ENCODE peak calls at places on chromosomes 16 and 17, in seven cellular contexts. S, T, W, M, L, Z and C are unnamed samples.

GRCh38 chr16:2707368-2708289 is 12.4 kb downstream of the PRSS27 start:
- DNase-seq in L (no peak), T (no peak), W (no peak), M (peak; percentile 69), S (no peak), Z (no peak), C (no peak)

GRCh38 chr17:73482251-73482661 is 162.0 kb downstream of the SDK2 start:
- DNase-seq in T (no peak), W (no peak), M (peak; percentile 81), Z (no peak), L (no peak), S (no peak), C (no peak)

GRCh38 chr17:80036715-80037477 is 454 bp downstream of the CCDC40 start:
- DNase-seq in S (peak; percentile 56), M (peak; percentile 80), L (peak; percentile 49), T (no peak), Z (no peak), W (peak; percentile 57), C (peak; percentile 52)

GRCh38 chr17:4140125-4140524 is 2.7 kb downstream of the ZZEF1 start:
- DNase-seq in T (no peak), L (no peak), W (no peak), Z (no peak), M (no peak), S (no peak), C (no peak)

GRCh38 chr17:80832266-80832676 is 159.4 kb upstream of the CHMP6 start:
- DNase-seq in M (no peak), W (no peak), L (no peak), T (no peak), Z (peak; percentile 88), S (peak; percentile 51), C (peak; percentile 78)

GRCh38 chr17:230371-230770 is 48.9 kb upstream of the DOC2B start:
- DNase-seq in L (peak; percentile 11), T (no peak), S (no peak), Z (no peak), W (no peak), M (peak; percentile 31), C (no peak)

GRCh38 chr17:8151641-8152111 is 528 bp downstream of the PER1 start:
- DNase-seq in W (no peak), Z (peak; percentile 67), M (peak; percentile 92), L (peak; percentile 90), S (peak; percentile 91), T (no peak), C (no peak)

GRCh38 chr16:48277158-48277557 is 29.8 kb upstream of the ABCC11 start:
- DNase-seq in Z (no peak), M (no peak), W (no peak), T (no peak), L (no peak), S (peak; percentile 25), C (no peak)

GRCh38 chr17:59435238-59435637 is 103.8 kb downstream of the YPEL2 start:
- DNase-seq in M (no peak), S (no peak), T (no peak), L (no peak), W (no peak), Z (peak; percentile 70), C (no peak)

GRCh38 chr16:20866161-20866772 is 33.9 kb downstream of the DCUN1D3 start:
- DNase-seq in T (peak; percentile 78), S (no peak), M (no peak), Z (peak; percentile 87), W (peak; percentile 55), L (peak; percentile 38), C (peak; percentile 75)

GRCh38 chr16:48647794-48648193 is 37.8 kb upstream of the N4BP1 start:
- DNase-seq in S (no peak), M (no peak), W (no peak), L (no peak), Z (no peak), T (no peak), C (no peak)

GRCh38 chr17:2055494-2056220 is 754 bp downstream of the HIC1 start:
- DNase-seq in M (peak; percentile 86), L (peak; percentile 73), W (no peak), S (no peak), T (no peak), Z (peak; percentile 55), C (no peak)

GRCh38 chr17:39660011-39660360 is 5.2 kb upstream of the TCAP start:
- DNase-seq in Z (no peak), S (no peak), W (no peak), T (no peak), M (peak; percentile 46), L (no peak), C (no peak)

GRCh38 chr17:30586818-30587595 is 109.8 kb downstream of the GOSR1 start:
- DNase-seq in T (no peak), M (no peak), W (peak; percentile 61), S (no peak), L (no peak), Z (peak; percentile 86), C (peak; percentile 27)

GRCh38 chr17:5584971-5585794 is 874 bp upstream of the NLRP1 start:
- DNase-seq in M (no peak), Z (peak; percentile 89), W (no peak), T (no peak), S (no peak), L (no peak), C (peak; percentile 70)

GRCh38 chr17:57187391-57187790 is 68.9 kb upstream of the MSI2 start:
- DNase-seq in Z (no peak), S (no peak), W (no peak), T (no peak), M (no peak), L (no peak), C (no peak)

GRCh38 chr17:57178839-57179238 is 77.5 kb upstream of the MSI2 start:
- DNase-seq in W (no peak), L (no peak), S (no peak), M (no peak), Z (no peak), T (no peak), C (no peak)

GRCh38 chr17:57186231-57187019 is 69.9 kb upstream of the MSI2 start:
- DNase-seq in S (no peak), W (no peak), Z (no peak), M (no peak), L (no peak), T (no peak), C (no peak)

DNA sequence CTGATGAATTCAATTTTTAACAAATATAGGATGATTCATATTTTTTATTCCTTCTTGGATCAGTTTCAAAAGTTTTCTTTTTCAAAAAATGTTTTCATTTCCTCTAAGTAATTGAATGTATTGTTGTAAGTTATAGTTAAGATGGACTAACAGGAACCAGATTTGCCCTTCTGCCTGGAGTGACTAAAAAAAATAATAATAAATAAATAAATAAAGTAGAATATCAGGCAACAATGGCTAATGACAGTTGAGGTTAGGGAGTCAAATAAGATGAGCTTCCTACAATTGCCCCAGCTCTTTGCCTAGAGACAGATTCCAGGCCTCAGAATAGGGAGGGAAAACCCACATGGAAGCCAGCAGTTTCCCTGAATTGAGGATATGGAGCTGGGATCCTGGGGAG is 73.7 kb upstream of the MSI2 start:
- DNase-seq in S (no peak), Z (no peak), L (no peak), M (no peak), T (no peak), W (no peak), C (no peak)
- TF ChIP-seq POLR2A in S (no peak), Z (no peak), L (no peak), M (no peak), T (no peak), W (no peak), C (no peak)

GRCh38 chr16:9055115-9055514 is 36.3 kb upstream of the HAPSTR1 start:
- DNase-seq in Z (no peak), M (no peak), T (no peak), W (no peak), S (no peak), L (no peak), C (no peak)

GRCh38 chr16:9055661-9056060 is 35.8 kb upstream of the HAPSTR1 start:
- DNase-seq in M (no peak), L (no peak), T (no peak), S (no peak), Z (peak; percentile 90), W (peak; percentile 39), C (no peak)

GRCh38 chr16:9054460-9054859 is 37.0 kb upstream of the HAPSTR1 start:
- DNase-seq in S (no peak), M (no peak), L (no peak), T (no peak), W (no peak), Z (no peak), C (no peak)

GRCh38 chr16:9050102-9050830 is 41.2 kb upstream of the HAPSTR1 start:
- DNase-seq in S (peak; percentile 45), M (no peak), L (no peak), T (no peak), W (peak; percentile 52), Z (peak; percentile 16), C (no peak)

GRCh38 chr16:9053006-9053601 is 38.3 kb upstream of the HAPSTR1 start:
- DNase-seq in L (peak; percentile 52), T (peak; percentile 74), S (peak; percentile 91), W (peak; percentile 92), Z (peak; percentile 75), M (no peak), C (no peak)
- TF ChIP-seq POLR2A in L (no peak), T (no peak), S (no peak), W (peak; percentile 58), Z (no peak), M (no peak), C (no peak)

GRCh38 chr17:82105882-82106696 is 8.1 kb upstream of the FASN start:
- DNase-seq in S (peak; percentile 46), M (peak; percentile 91), L (no peak), Z (peak; percentile 37), W (peak; percentile 94), T (peak; percentile 82), C (peak; percentile 65)
- TF ChIP-seq POLR2A in S (no peak), M (peak; percentile 67), L (no peak), Z (no peak), W (no peak), T (peak; percentile 95), C (no peak)

DNA sequence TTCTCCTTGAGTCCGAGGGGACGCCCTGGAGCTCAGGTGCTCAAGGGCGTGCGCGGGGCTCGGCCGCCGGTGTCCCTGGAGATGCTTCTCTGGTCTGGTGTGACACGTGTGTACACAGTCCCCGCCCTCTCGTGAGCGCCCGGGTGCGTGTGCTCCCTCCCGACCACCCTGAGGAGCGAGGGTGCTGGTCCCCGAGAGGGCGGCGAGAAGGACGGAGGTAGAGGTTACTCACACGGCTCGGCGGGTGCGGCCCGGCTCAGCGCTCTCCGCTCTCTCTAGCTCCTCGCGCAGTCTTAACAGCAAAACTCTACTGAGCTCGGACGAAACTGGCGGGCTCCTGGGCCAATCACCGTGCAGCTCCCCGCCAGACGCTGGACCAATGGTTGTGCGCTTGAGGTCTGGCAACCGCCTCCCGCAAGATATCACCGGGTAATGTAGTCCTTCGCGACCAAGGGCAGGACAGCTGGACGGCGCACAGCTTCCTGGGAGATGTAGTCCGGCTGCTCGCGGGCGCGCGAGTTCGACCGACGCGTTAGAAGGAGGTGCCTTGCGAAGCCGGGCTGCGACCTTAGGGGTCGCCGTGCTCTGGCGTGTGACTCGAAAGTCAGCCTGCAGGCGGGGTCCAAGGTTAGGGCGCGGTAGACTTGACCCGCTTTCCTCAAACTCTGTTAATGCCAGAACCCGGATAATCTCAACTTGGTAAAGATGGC is at the start of gene SLC25A19:
- DNase-seq in T (peak; percentile 99), W (peak; percentile 99), Z (peak; percentile 98), M (peak; percentile 99), S (peak; percentile 100), L (peak; percentile 99), C (peak; percentile 99)
- TF ChIP-seq POLR2A in T (peak; percentile 86), W (peak; percentile 99), Z (peak; percentile 63), M (peak; percentile 89), S (peak; percentile 79), L (peak; percentile 75), C (peak; percentile 75)